ENCODE peak calls at places on chromosomes 6 and 20, in eight cellular contexts. One of them, this sample, is unnamed.

GRCh38 chr20:62358171-62358719 is 8.9 kb downstream of the LAMA5 start:
- DNase-seq in MM.1S: no peak
- DNase-seq in hepatocyte: peak
- DNase-seq in astrocyte: no peak
- DNase-seq in fibroblast of lung: no peak
- DNase-seq in A549: peak
- DNase-seq in mammary epithelial cell: no peak
- DNase-seq in endothelial cell of umbilical vein: peak
- DNase-seq in this sample: no peak

GRCh38 chr6:136791296-136792065 is 796 bp downstream of the MAP3K5 start:
- DNase-seq in astrocyte: peak
- DNase-seq in fibroblast of lung: peak
- DNase-seq in endothelial cell of umbilical vein: peak
- DNase-seq in MM.1S: peak
- DNase-seq in mammary epithelial cell: peak
- DNase-seq in A549: peak
- DNase-seq in hepatocyte: peak
- DNase-seq in this sample: no peak

GRCh38 chr6:1604991-1605821 is 4.5 kb upstream of the FOXC1 start:
- DNase-seq in endothelial cell of umbilical vein: no peak
- DNase-seq in hepatocyte: no peak
- DNase-seq in mammary epithelial cell: no peak
- DNase-seq in astrocyte: no peak
- DNase-seq in fibroblast of lung: no peak
- DNase-seq in MM.1S: no peak
- DNase-seq in A549: no peak
- DNase-seq in this sample: no peak

GRCh38 chr20:40218296-40218955 is 470.6 kb downstream of the MAFB start:
- DNase-seq in endothelial cell of umbilical vein: no peak
- DNase-seq in MM.1S: no peak
- DNase-seq in fibroblast of lung: no peak
- DNase-seq in hepatocyte: no peak
- DNase-seq in A549: no peak
- DNase-seq in astrocyte: no peak
- DNase-seq in mammary epithelial cell: no peak
- DNase-seq in this sample: no peak

GRCh38 chr20:9981834-9982233 is 53.0 kb upstream of the ANKEF1 start:
- DNase-seq in mammary epithelial cell: no peak
- DNase-seq in endothelial cell of umbilical vein: no peak
- DNase-seq in astrocyte: peak
- DNase-seq in MM.1S: no peak
- DNase-seq in hepatocyte: peak
- DNase-seq in fibroblast of lung: peak
- DNase-seq in A549: no peak
- DNase-seq in this sample: no peak

GRCh38 chr20:32506721-32507120 is 78.4 kb downstream of the NOL4L start:
- DNase-seq in endothelial cell of umbilical vein: no peak
- DNase-seq in fibroblast of lung: no peak
- DNase-seq in A549: no peak
- DNase-seq in hepatocyte: no peak
- DNase-seq in MM.1S: no peak
- DNase-seq in mammary epithelial cell: no peak
- DNase-seq in astrocyte: no peak
- DNase-seq in this sample: no peak

GRCh38 chr6:144007779-144008500 is at the start of gene PLAGL1:
- DNase-seq in A549: peak
- DNase-seq in astrocyte: peak
- DNase-seq in mammary epithelial cell: peak
- DNase-seq in endothelial cell of umbilical vein: peak
- DNase-seq in fibroblast of lung: peak
- DNase-seq in MM.1S: no peak
- DNase-seq in hepatocyte: peak
- DNase-seq in this sample: peak

GRCh38 chr6:116070990-116071389 is 10.3 kb upstream of the FRK start:
- DNase-seq in A549: peak
- DNase-seq in mammary epithelial cell: no peak
- DNase-seq in hepatocyte: no peak
- DNase-seq in fibroblast of lung: no peak
- DNase-seq in MM.1S: no peak
- DNase-seq in endothelial cell of umbilical vein: no peak
- DNase-seq in astrocyte: no peak
- DNase-seq in this sample: no peak

GRCh38 chr6:168385858-168386735 is 54.9 kb upstream of the SMOC2 start:
- DNase-seq in astrocyte: no peak
- DNase-seq in A549: no peak
- DNase-seq in MM.1S: no peak
- DNase-seq in fibroblast of lung: no peak
- DNase-seq in hepatocyte: no peak
- DNase-seq in mammary epithelial cell: no peak
- DNase-seq in endothelial cell of umbilical vein: no peak
- DNase-seq in this sample: no peak

GRCh38 chr20:31788578-31788977 is 30.6 kb upstream of the MYLK2 start:
- DNase-seq in mammary epithelial cell: peak
- DNase-seq in MM.1S: no peak
- DNase-seq in endothelial cell of umbilical vein: no peak
- DNase-seq in hepatocyte: no peak
- DNase-seq in fibroblast of lung: no peak
- DNase-seq in astrocyte: no peak
- DNase-seq in A549: peak
- DNase-seq in this sample: no peak

GRCh38 chr6:98808522-98809210 is 25.7 kb upstream of the POU3F2 start:
- DNase-seq in mammary epithelial cell: no peak
- DNase-seq in astrocyte: peak
- DNase-seq in fibroblast of lung: peak
- DNase-seq in MM.1S: no peak
- DNase-seq in A549: no peak
- DNase-seq in hepatocyte: no peak
- DNase-seq in endothelial cell of umbilical vein: no peak
- DNase-seq in this sample: no peak

GRCh38 chr6:55941713-55942112 is 66.3 kb upstream of the BMP5 start:
- DNase-seq in mammary epithelial cell: no peak
- DNase-seq in endothelial cell of umbilical vein: peak
- DNase-seq in astrocyte: no peak
- DNase-seq in A549: peak
- DNase-seq in MM.1S: no peak
- DNase-seq in fibroblast of lung: no peak
- DNase-seq in hepatocyte: no peak
- DNase-seq in this sample: no peak

GRCh38 chr6:23980965-23981364 is 145.1 kb upstream of the NRSN1 start:
- DNase-seq in endothelial cell of umbilical vein: no peak
- DNase-seq in mammary epithelial cell: no peak
- DNase-seq in hepatocyte: no peak
- DNase-seq in MM.1S: no peak
- DNase-seq in fibroblast of lung: peak
- DNase-seq in astrocyte: peak
- DNase-seq in A549: no peak
- DNase-seq in this sample: no peak

GRCh38 chr6:136607932-136608772 is 57.9 kb upstream of the MAP7 start:
- DNase-seq in fibroblast of lung: peak
- DNase-seq in A549: peak
- DNase-seq in endothelial cell of umbilical vein: peak
- DNase-seq in MM.1S: peak
- DNase-seq in mammary epithelial cell: peak
- DNase-seq in hepatocyte: peak
- DNase-seq in astrocyte: peak
- DNase-seq in this sample: peak

DNA sequence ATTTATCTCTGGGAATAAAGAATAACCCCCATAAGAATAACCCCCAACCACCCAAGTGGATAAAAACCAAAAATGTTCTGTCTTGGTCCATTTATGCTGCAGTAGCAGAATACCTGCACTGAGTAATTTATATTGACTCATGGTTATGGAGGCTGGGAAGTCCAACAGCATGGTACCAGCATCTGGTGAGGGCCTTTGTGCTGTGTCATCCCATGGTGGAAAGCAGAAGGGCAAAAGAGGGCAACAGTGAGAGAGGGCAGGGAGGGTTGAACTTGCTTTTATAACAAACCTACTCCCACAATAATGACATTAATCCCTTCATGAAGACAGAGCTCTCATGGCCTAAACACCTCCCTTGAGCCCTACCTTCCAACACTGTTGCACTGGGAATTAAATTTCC is 133.7 kb downstream of the ERMARD start:
- DNase-seq in endothelial cell of umbilical vein: no peak
- DNase-seq in mammary epithelial cell: no peak
- DNase-seq in MM.1S: no peak
- DNase-seq in astrocyte: no peak
- DNase-seq in fibroblast of lung: no peak
- DNase-seq in A549: no peak
- DNase-seq in hepatocyte: no peak
- DNase-seq in this sample: no peak
- TF ChIP-seq CTCF in endothelial cell of umbilical vein: no peak
- TF ChIP-seq CTCF in mammary epithelial cell: no peak
- TF ChIP-seq CTCF in MM.1S: no peak
- TF ChIP-seq CTCF in astrocyte: no peak
- TF ChIP-seq CTCF in fibroblast of lung: no peak
- TF ChIP-seq CTCF in A549: no peak
- TF ChIP-seq CTCF in hepatocyte: no peak
- TF ChIP-seq CTCF in this sample: no peak

DNA sequence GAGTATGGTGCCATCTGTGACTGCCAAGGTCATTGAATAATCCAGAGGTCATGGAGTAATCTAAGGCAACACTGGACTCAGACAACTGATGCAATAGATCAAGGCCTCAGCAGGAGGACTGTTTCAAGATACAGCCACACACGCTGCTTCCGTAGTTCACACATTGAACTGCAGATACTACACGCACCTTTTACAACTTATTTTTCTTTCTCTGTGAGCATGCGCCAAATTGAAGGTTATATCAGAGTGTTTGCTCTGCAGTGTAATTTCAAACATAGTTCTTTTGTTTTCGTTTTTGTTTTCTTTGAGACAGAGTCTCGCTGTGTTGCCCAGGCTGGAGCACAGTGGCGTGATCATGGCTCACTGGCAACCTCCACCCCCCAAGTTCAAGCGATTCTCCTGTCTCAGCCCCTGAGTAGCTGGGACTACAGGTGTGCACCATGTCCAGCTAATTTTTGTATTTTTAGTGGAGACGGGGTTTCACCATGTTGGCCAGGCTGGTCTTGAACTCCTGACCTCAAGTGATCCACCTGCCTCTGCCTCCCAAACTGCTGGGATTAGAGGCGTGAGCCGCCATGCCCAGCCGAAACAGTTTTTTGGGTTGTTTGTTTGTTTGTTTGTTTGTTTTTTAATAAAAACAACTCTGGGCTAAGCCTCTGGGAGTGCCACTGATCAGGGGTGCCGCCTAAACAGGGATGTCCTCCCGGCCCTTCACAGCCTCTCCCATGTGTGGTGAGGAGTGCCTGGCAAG is 96.6 kb upstream of the NAA20 start:
- DNase-seq in fibroblast of lung: no peak
- DNase-seq in endothelial cell of umbilical vein: no peak
- DNase-seq in A549: no peak
- DNase-seq in MM.1S: no peak
- DNase-seq in astrocyte: no peak
- DNase-seq in mammary epithelial cell: no peak
- DNase-seq in hepatocyte: no peak
- DNase-seq in this sample: no peak
- H3K4me2 ChIP-seq in fibroblast of lung: no peak
- H3K4me2 ChIP-seq in endothelial cell of umbilical vein: no peak
- H3K4me2 ChIP-seq in A549: no peak
- H3K4me2 ChIP-seq in MM.1S: no peak
- H3K4me2 ChIP-seq in astrocyte: no peak
- H3K4me2 ChIP-seq in mammary epithelial cell: no peak
- H3K4me2 ChIP-seq in hepatocyte: no peak
- H3K4me2 ChIP-seq in this sample: no peak

GRCh38 chr20:59405226-59405815 is 104.9 kb downstream of the EDN3 start:
- DNase-seq in mammary epithelial cell: no peak
- DNase-seq in MM.1S: no peak
- DNase-seq in astrocyte: no peak
- DNase-seq in A549: no peak
- DNase-seq in fibroblast of lung: no peak
- DNase-seq in hepatocyte: no peak
- DNase-seq in endothelial cell of umbilical vein: no peak
- DNase-seq in this sample: no peak

GRCh38 chr20:59404749-59405148 is 104.3 kb downstream of the EDN3 start:
- DNase-seq in hepatocyte: no peak
- DNase-seq in mammary epithelial cell: no peak
- DNase-seq in A549: no peak
- DNase-seq in MM.1S: no peak
- DNase-seq in astrocyte: no peak
- DNase-seq in fibroblast of lung: no peak
- DNase-seq in endothelial cell of umbilical vein: no peak
- DNase-seq in this sample: no peak

GRCh38 chr20:59402697-59403096 is 102.3 kb downstream of the EDN3 start:
- DNase-seq in endothelial cell of umbilical vein: no peak
- DNase-seq in mammary epithelial cell: no peak
- DNase-seq in astrocyte: no peak
- DNase-seq in A549: peak
- DNase-seq in MM.1S: no peak
- DNase-seq in fibroblast of lung: no peak
- DNase-seq in hepatocyte: peak
- DNase-seq in this sample: no peak

GRCh38 chr20:59403261-59403961 is 103.0 kb downstream of the EDN3 start:
- DNase-seq in mammary epithelial cell: no peak
- DNase-seq in endothelial cell of umbilical vein: peak
- DNase-seq in fibroblast of lung: no peak
- DNase-seq in A549: peak
- DNase-seq in astrocyte: no peak
- DNase-seq in MM.1S: peak
- DNase-seq in hepatocyte: peak
- DNase-seq in this sample: no peak

DNA sequence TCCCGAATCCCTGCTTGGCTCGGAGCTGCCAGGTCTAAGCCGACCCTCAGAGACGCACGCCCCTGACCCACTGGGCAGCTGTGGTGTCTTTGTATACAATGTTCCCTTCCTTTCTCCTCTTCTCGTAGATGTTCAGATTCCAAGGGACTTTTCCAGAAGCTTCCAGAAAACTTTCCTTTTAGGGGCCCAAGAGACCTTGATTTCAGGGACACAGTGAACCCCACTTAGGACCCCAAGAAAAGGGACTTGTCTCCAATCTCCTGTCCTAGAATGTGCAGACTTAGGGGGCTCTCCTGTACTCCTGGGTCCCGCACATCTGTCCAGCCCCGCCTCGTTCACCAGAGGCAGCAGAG is 103.5 kb downstream of the EDN3 start:
- DNase-seq in A549: no peak
- DNase-seq in endothelial cell of umbilical vein: no peak
- DNase-seq in hepatocyte: no peak
- DNase-seq in MM.1S: no peak
- DNase-seq in fibroblast of lung: no peak
- DNase-seq in mammary epithelial cell: no peak
- DNase-seq in astrocyte: no peak
- DNase-seq in this sample: no peak
- TF ChIP-seq CTCF in A549: no peak
- TF ChIP-seq CTCF in endothelial cell of umbilical vein: no peak
- TF ChIP-seq CTCF in hepatocyte: no peak
- TF ChIP-seq CTCF in MM.1S: no peak
- TF ChIP-seq CTCF in fibroblast of lung: no peak
- TF ChIP-seq CTCF in mammary epithelial cell: no peak
- TF ChIP-seq CTCF in astrocyte: peak
- TF ChIP-seq CTCF in this sample: no peak

DNA sequence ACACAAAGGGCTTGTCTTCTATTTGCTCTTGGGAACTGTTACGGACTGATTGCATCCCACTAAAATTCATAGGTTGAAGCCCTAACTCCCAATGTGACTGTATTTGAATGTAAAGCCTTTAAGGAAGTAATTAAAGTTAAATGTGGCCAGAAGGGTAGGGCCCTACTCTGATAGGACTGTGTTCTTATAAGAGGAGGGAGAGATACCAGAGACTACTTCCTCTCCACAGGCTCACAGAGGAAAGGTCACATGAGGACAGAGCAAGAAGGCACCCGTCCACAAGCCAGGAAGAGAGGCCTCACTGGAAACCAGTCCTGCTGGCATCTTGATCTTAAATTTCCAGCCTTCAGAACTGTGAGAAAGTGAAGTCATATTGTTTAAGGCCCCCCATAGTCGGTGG is 211.9 kb downstream of the CDH26 start:
- DNase-seq in endothelial cell of umbilical vein: no peak
- DNase-seq in mammary epithelial cell: no peak
- DNase-seq in A549: no peak
- DNase-seq in fibroblast of lung: no peak
- DNase-seq in hepatocyte: no peak
- DNase-seq in astrocyte: no peak
- DNase-seq in MM.1S: no peak
- DNase-seq in this sample: no peak
- H3K4me2 ChIP-seq in endothelial cell of umbilical vein: no peak
- H3K4me2 ChIP-seq in mammary epithelial cell: no peak
- H3K4me2 ChIP-seq in A549: no peak
- H3K4me2 ChIP-seq in fibroblast of lung: no peak
- H3K4me2 ChIP-seq in hepatocyte: no peak
- H3K4me2 ChIP-seq in astrocyte: no peak
- H3K4me2 ChIP-seq in MM.1S: no peak
- H3K4me2 ChIP-seq in this sample: no peak